ENCODE peak calls at places on chromosomes 5 and 9, in four cellular contexts. G, C, J and I are unnamed samples.

GRCh38 chr9:87607859-87608258 is 110.2 kb downstream of the DAPK1 start:
- DNase-seq in G (no peak), C (no peak), J (no peak), I (no peak)

GRCh38 chr9:128056086-128056485 is 11.0 kb downstream of the NAIF1 start:
- DNase-seq in G (no peak), C (no peak), J (no peak), I (no peak)

GRCh38 chr5:43309657-43310056 is 3.6 kb downstream of the HMGCS1 start:
- DNase-seq in G (no peak), C (no peak), J (no peak), I (no peak)

GRCh38 chr9:116269250-116269649 is 115.7 kb downstream of the PAPPA start:
- DNase-seq in G (no peak), C (no peak), J (no peak), I (no peak)

GRCh38 chr5:133334796-133335639 is 277.3 kb downstream of the FSTL4 start:
- DNase-seq in G (no peak), C (no peak), J (no peak), I (no peak)

GRCh38 chr5:6353602-6354001 is 24.7 kb downstream of the MED10 start:
- DNase-seq in G (no peak), C (no peak), J (no peak), I (no peak)

GRCh38 chr9:115385383-115386122 is 267.6 kb upstream of the TNC start:
- DNase-seq in G (no peak), C (no peak), J (no peak), I (no peak)

GRCh38 chr9:5559659-5560058 is 49.3 kb downstream of the PDCD1LG2 start:
- DNase-seq in G (no peak), C (no peak), J (no peak), I (no peak)

GRCh38 chr5:1770443-1770802 is 29.2 kb downstream of the MRPL36 start:
- DNase-seq in G (no peak), C (no peak), J (no peak), I (no peak)

GRCh38 chr9:89052470-89053097 is 61.3 kb downstream of the S1PR3 start:
- DNase-seq in G (no peak), C (no peak), J (no peak), I (no peak)

GRCh38 chr5:123093279-123094226 is 4.5 kb downstream of the PRDM6 start:
- DNase-seq in G (peak), C (no peak), J (no peak), I (no peak)

GRCh38 chr5:146646441-146646840 is 130.5 kb upstream of the GPR151 start:
- DNase-seq in G (no peak), C (no peak), J (no peak), I (no peak)

GRCh38 chr5:87020099-87020934 is 247.4 kb upstream of the RASA1 start:
- DNase-seq in G (no peak), C (no peak), J (no peak), I (peak)

GRCh38 chr5:53890490-53890889 is 330.1 kb downstream of the NDUFS4 start:
- DNase-seq in G (no peak), C (no peak), J (no peak), I (no peak)

GRCh38 chr5:172954751-172955159 is 4.5 kb upstream of the RPL26L1 start:
- DNase-seq in G (no peak), C (no peak), J (no peak), I (no peak)

GRCh38 chr5:54756301-54756700 is 229.1 kb downstream of the ESM1 start:
- DNase-seq in G (peak), C (no peak), J (no peak), I (no peak)

GRCh38 chr9:112334319-112334828 is 955 bp upstream of the PTBP3 start:
- DNase-seq in G (no peak), C (no peak), J (peak), I (no peak)

GRCh38 chr9:87401681-87402080 is 96.0 kb upstream of the DAPK1 start:
- DNase-seq in G (no peak), C (no peak), J (no peak), I (no peak)

GRCh38 chr5:135569755-135570452 is 8.9 kb downstream of the CXCL14 start:
- DNase-seq in G (peak), C (peak), J (peak), I (no peak)

GRCh38 chr9:136876476-136876875 is 9.8 kb upstream of the TRAF2 start:
- DNase-seq in G (no peak), C (no peak), J (no peak), I (no peak)

GRCh38 chr5:138459311-138459710 is 6.0 kb upstream of the EGR1 start:
- DNase-seq in G (no peak), C (no peak), J (no peak), I (no peak)

GRCh38 chr9:21576331-21577189 is 94.4 kb upstream of the IFNE start:
- DNase-seq in G (no peak), C (no peak), J (peak), I (peak)

GRCh38 chr9:3858961-3859360 is 333.2 kb upstream of the RFX3 start:
- DNase-seq in G (no peak), C (no peak), J (no peak), I (no peak)

GRCh38 chr9:127444283-127444920 is 6.8 kb downstream of the RPL12 start:
- DNase-seq in G (no peak), C (no peak), J (no peak), I (no peak)

GRCh38 chr5:16568875-16569580 is 47.8 kb downstream of the RETREG1 start:
- DNase-seq in G (no peak), C (no peak), J (no peak), I (no peak)

DNA sequence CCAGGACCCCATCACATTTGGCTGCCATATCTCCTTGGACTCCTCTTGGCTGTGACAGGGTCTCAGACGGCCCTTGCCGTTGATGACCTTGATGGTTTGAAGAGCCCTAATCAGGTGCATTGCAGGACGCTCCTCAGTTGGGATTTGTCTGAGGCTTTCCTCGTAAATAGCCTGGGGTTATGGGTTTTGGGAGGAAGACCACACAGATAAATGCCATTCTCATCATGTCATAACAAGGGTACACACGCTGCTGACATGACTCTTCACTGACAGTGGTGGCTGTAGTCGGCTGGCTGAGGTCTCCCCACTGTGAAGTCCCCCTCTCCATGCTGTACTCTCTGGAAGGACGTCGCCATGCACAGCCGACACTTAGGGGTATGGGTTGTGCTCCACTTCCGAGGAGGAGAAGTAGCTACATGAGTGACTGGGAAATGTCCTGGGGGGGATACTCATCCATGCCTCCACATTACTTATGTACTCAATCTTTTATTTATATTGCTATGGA is 42.9 kb upstream of the SPTLC1 start:
- DNase-seq in G (no peak), C (no peak), J (no peak), I (no peak)
- TF ChIP-seq CBX5 in G (no peak), C (no peak), J (no peak), I (no peak)

GRCh38 chr5:59103303-59103702 is 520.4 kb downstream of the RAB3C start:
- DNase-seq in G (no peak), C (no peak), J (no peak), I (no peak)
- TF ChIP-seq CBX5 in G (no peak), C (no peak), J (no peak), I (no peak)

DNA sequence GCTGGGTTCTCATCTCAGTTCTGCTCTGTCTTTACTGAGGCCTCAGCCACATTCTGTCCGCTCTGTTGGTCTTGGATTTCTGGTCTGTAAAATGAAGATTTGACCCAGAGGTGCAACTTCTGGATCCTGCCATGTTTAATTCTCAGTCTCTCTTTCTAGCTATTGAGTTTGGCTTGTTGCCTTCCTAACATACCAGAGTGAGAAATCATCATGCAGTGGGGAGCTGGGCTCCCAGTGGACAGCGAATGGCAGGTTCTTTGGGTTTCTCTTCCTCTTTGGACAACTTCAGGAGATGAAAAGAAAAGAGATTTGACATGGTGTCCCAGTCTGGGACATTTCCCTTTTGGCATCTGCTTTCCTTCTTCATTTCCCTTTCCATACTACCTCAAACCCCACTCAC is 334.7 kb downstream of the ACTL7B start:
- DNase-seq in G (no peak), C (no peak), J (no peak), I (no peak)
- TF ChIP-seq CBX5 in G (no peak), C (no peak), J (no peak), I (no peak)

GRCh38 chr9:78130004-78130403 is 98.4 kb upstream of the GNAQ start:
- DNase-seq in G (peak), C (no peak), J (no peak), I (no peak)

GRCh38 chr9:78130853-78131252 is 99.2 kb upstream of the GNAQ start:
- DNase-seq in G (no peak), C (no peak), J (no peak), I (no peak)

GRCh38 chr9:78133751-78134150 is 102.1 kb upstream of the CEP78 start:
- DNase-seq in G (no peak), C (no peak), J (no peak), I (no peak)

GRCh38 chr9:78131969-78132687 is 100.5 kb upstream of the GNAQ start:
- DNase-seq in G (no peak), C (no peak), J (no peak), I (no peak)

GRCh38 chr9:78132688-78133033 is 101.0 kb upstream of the GNAQ start:
- DNase-seq in G (no peak), C (no peak), J (no peak), I (no peak)
- TF ChIP-seq CBX5 in G (no peak), C (no peak), J (no peak), I (no peak)

DNA sequence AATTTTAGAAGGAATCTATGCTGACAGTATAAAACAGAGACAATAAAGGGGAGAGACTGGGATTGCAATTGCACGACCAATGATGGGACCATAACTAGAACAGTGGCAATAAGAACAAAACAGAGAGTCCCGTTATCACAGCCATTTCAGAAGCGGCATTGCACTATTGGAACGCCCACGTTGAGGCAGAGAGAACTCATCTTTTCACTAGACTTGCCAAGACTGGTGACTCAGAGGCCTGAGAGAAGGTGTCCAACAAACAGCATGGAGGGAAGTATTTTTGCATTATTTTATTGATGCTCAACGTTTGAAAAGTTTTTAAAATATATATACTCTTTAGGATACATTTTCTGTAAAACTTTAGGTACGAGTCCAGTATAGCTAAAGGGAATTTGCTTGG is 737.7 kb downstream of the TLE1 start:
- DNase-seq in G (no peak), C (no peak), J (no peak), I (no peak)
- TF ChIP-seq CBX5 in G (no peak), C (no peak), J (no peak), I (no peak)

DNA sequence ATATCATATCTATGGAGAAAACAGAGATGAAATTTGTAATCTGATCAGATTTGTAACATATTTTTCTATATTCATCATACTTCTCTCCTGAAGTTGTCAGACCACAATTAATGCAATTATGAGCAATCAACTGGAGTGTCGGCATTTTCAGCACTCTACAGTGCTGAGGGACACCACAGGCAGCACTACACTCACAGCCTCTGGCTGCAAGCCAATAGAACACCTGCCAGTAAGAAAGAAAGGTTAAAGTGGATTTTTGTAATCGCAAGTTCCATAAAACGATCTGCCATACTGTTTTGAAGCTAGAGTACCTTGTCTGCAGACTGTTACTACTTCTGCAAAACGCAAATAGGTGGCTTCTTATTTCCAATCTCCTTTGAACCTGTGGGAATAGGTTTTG is 147.6 kb downstream of the ADAMTS6 start:
- DNase-seq in G (no peak), C (no peak), J (no peak), I (no peak)
- TF ChIP-seq CBX5 in G (no peak), C (no peak), J (no peak), I (no peak)

DNA sequence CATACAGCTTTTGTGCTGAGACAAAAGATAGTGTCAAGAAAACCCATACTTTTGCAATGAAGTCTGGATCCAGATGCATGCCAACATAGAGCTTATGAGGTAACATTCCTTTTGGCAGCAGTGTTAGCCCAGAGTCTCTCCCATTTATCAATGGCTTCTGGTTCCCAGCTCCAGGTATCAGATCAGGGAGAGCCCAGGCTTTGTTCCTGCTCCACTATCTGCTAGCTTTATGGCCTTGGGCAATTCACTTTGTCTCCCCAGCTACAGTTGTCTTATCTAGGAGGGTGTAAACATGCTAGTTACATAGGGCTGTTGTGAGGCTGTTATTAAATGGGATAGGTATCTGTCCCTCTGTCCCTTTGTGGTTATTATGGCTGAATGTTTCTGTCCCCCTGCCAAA is 55.7 kb downstream of the CCDC192 start:
- DNase-seq in G (no peak), C (no peak), J (no peak), I (no peak)
- TF ChIP-seq CBX5 in G (no peak), C (no peak), J (no peak), I (no peak)